ENCODE peak calls at places on chromosomes 6 and 20, in four cellular contexts. One of them, this sample, is unnamed.

GRCh38 chr6:81727876-81728517 is 24.5 kb downstream of the TENT5A start:
- DNase-seq in WTC11: no peak
- DNase-seq in HepG2: no peak
- DNase-seq in K562: no peak
- DNase-seq in this sample: no peak

GRCh38 chr6:13327691-13328075 is 654 bp downstream of the TBC1D7 start:
- DNase-seq in WTC11: no peak
- DNase-seq in HepG2: no peak
- DNase-seq in K562: no peak
- DNase-seq in this sample: no peak

GRCh38 chr20:45358282-45359068 is 4.5 kb upstream of the SYS1 start:
- DNase-seq in WTC11: no peak
- DNase-seq in HepG2: peak
- DNase-seq in K562: no peak
- DNase-seq in this sample: no peak

GRCh38 chr6:98581725-98582124 is 252.6 kb upstream of the POU3F2 start:
- DNase-seq in WTC11: no peak
- DNase-seq in HepG2: no peak
- DNase-seq in K562: no peak
- DNase-seq in this sample: no peak

GRCh38 chr20:62712606-62713005 is 4.0 kb downstream of the NTSR1 start:
- DNase-seq in WTC11: no peak
- DNase-seq in HepG2: no peak
- DNase-seq in K562: no peak
- DNase-seq in this sample: no peak

GRCh38 chr6:18280084-18280483 is 15.8 kb upstream of the DEK start:
- DNase-seq in WTC11: no peak
- DNase-seq in HepG2: no peak
- DNase-seq in K562: no peak
- DNase-seq in this sample: peak

GRCh38 chr6:128919831-128920230 is 36.9 kb downstream of the LAMA2 start:
- DNase-seq in WTC11: no peak
- DNase-seq in HepG2: no peak
- DNase-seq in K562: no peak
- DNase-seq in this sample: no peak

GRCh38 chr6:148885920-148886845 is 139.4 kb downstream of the UST start:
- DNase-seq in WTC11: no peak
- DNase-seq in HepG2: no peak
- DNase-seq in K562: no peak
- DNase-seq in this sample: no peak

GRCh38 chr6:157464653-157465535 is 83.9 kb downstream of the ZDHHC14 start:
- DNase-seq in WTC11: no peak
- DNase-seq in HepG2: no peak
- DNase-seq in K562: peak
- DNase-seq in this sample: no peak

DNA sequence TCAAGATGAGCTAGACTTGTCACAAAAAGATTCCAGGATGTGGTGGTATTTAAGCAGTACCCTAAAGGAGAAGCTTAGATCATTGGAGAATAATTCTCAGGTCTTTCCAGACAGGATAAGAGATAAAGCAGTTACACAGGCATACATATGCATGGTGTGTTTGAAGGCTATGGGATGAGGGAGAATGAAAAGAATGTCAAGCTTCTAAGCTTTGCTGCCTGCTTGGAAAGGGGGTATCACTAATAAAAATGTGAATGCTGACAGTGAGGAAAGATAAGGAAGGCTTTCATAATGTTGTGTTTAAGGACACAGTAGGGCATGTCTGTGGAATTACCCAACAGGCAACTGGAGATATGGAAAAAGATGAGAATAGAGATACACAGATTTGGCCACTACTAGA is 28.1 kb downstream of the RWDD2A start:
- DNase-seq in WTC11: no peak
- DNase-seq in HepG2: no peak
- DNase-seq in K562: no peak
- DNase-seq in this sample: no peak
- TF ChIP-seq ELF4 in WTC11: no peak
- TF ChIP-seq ELF4 in HepG2: no peak
- TF ChIP-seq ELF4 in K562: no peak
- TF ChIP-seq ELF4 in this sample: no peak

GRCh38 chr20:10998476-10998875 is 324.7 kb upstream of the JAG1 start:
- DNase-seq in WTC11: no peak
- DNase-seq in HepG2: no peak
- DNase-seq in K562: no peak
- DNase-seq in this sample: no peak

GRCh38 chr20:11000416-11000815 is 326.6 kb upstream of the JAG1 start:
- DNase-seq in WTC11: no peak
- DNase-seq in HepG2: no peak
- DNase-seq in K562: no peak
- DNase-seq in this sample: no peak

GRCh38 chr20:11003341-11003740 is 329.5 kb upstream of the JAG1 start:
- DNase-seq in WTC11: no peak
- DNase-seq in HepG2: no peak
- DNase-seq in K562: no peak
- DNase-seq in this sample: no peak

GRCh38 chr20:11001767-11002540 is 328.2 kb upstream of the JAG1 start:
- DNase-seq in WTC11: no peak
- DNase-seq in HepG2: peak
- DNase-seq in K562: no peak
- DNase-seq in this sample: no peak
- TF ChIP-seq ELF4 in WTC11: no peak
- TF ChIP-seq ELF4 in HepG2: no peak
- TF ChIP-seq ELF4 in K562: no peak
- TF ChIP-seq ELF4 in this sample: no peak

GRCh38 chr6:75422024-75422639 is 71.5 kb downstream of the FILIP1 start:
- DNase-seq in WTC11: no peak
- DNase-seq in HepG2: no peak
- DNase-seq in K562: no peak
- DNase-seq in this sample: no peak

GRCh38 chr6:75428204-75428603 is 65.4 kb downstream of the FILIP1 start:
- DNase-seq in WTC11: no peak
- DNase-seq in HepG2: no peak
- DNase-seq in K562: no peak
- DNase-seq in this sample: no peak

GRCh38 chr6:75421316-75422023 is 72.1 kb downstream of the FILIP1 start:
- DNase-seq in WTC11: no peak
- DNase-seq in HepG2: no peak
- DNase-seq in K562: no peak
- DNase-seq in this sample: no peak

GRCh38 chr6:75427342-75427741 is 66.3 kb downstream of the FILIP1 start:
- DNase-seq in WTC11: no peak
- DNase-seq in HepG2: no peak
- DNase-seq in K562: no peak
- DNase-seq in this sample: no peak

DNA sequence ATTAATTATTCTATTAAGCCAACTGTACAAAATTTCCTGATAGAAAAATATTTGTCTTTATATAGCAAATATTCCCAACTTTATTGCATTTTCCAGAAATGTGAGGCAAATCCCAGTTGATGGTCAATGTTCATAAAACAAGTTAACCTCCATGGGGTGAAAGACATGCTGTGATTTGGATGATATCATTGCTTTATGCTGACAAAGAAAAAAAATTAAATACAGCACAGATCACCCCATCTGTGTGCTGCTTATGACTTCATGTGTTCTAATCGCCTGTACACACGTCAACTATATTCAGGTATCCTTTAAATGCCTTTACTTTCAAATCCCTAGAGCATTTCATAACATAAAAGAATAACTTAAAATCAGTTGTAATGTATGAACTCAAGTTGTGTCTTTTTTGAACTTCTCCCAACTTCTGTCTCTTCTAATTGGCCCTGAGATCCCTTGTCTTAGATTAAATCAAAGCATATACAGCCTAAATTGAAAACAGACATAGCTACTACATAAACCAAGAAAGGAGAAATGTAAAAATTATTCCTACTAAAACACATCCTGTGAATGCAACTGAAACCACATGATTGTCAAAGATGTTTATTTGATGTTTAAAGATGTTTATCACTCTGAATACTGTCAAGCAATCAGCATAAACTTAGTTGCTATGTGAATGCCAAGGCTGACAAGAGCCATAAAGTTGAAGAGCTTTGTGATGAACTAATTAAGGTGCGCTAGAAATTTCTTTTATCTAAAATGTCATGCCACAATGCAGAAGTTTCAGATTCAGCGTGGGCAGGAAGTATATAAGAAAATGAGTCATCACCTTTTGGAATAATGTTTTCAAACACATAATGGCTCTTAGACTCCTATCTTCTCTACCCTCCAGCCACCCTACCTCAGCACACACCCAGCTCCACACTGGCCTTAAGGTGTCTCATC is 68.7 kb downstream of the FILIP1 start:
- DNase-seq in WTC11: no peak
- DNase-seq in HepG2: no peak
- DNase-seq in K562: no peak
- DNase-seq in this sample: no peak
- TF ChIP-seq ELF4 in WTC11: no peak
- TF ChIP-seq ELF4 in HepG2: no peak
- TF ChIP-seq ELF4 in K562: no peak
- TF ChIP-seq ELF4 in this sample: no peak

DNA sequence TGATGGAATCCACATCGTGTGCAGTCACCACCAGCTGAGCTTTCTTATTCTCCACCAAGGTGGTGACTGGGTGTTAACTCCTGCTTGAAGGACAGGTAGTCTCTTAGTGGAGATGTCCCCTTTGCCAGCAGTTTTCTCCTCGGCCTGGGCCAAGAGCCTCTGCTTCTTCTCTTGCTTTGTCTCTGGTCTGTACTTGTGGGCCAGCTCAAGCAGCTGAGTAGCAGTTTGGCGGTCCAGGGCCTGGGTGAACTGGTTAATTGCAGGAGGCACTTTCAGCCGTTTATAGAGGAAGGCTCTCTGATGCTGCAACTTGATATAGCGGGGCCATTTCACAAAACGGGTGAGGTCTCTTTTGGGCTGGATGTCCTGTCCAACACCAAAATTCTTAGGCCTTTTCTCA is 76.0 kb upstream of the NNAT start:
- DNase-seq in WTC11: no peak
- DNase-seq in HepG2: no peak
- DNase-seq in K562: no peak
- DNase-seq in this sample: no peak
- TF ChIP-seq ELF4 in WTC11: no peak
- TF ChIP-seq ELF4 in HepG2: no peak
- TF ChIP-seq ELF4 in K562: no peak
- TF ChIP-seq ELF4 in this sample: no peak

GRCh38 chr6:6771224-6771915 is 182.8 kb downstream of the LY86 start:
- DNase-seq in WTC11: no peak
- DNase-seq in HepG2: no peak
- DNase-seq in K562: no peak
- DNase-seq in this sample: no peak
- TF ChIP-seq ELF4 in WTC11: no peak
- TF ChIP-seq ELF4 in HepG2: no peak
- TF ChIP-seq ELF4 in K562: no peak
- TF ChIP-seq ELF4 in this sample: no peak

GRCh38 chr6:139439278-139439813 is 64.9 kb upstream of the CITED2 start:
- DNase-seq in WTC11: no peak
- DNase-seq in HepG2: no peak
- DNase-seq in K562: no peak
- DNase-seq in this sample: no peak

GRCh38 chr6:139433647-139434419 is 59.4 kb upstream of the CITED2 start:
- DNase-seq in WTC11: no peak
- DNase-seq in HepG2: peak
- DNase-seq in K562: peak
- DNase-seq in this sample: no peak

GRCh38 chr6:139438775-139439174 is 64.3 kb upstream of the CITED2 start:
- DNase-seq in WTC11: no peak
- DNase-seq in HepG2: no peak
- DNase-seq in K562: no peak
- DNase-seq in this sample: no peak

GRCh38 chr6:139431602-139431956 is 57.1 kb upstream of the CITED2 start:
- DNase-seq in WTC11: no peak
- DNase-seq in HepG2: no peak
- DNase-seq in K562: no peak
- DNase-seq in this sample: no peak

DNA sequence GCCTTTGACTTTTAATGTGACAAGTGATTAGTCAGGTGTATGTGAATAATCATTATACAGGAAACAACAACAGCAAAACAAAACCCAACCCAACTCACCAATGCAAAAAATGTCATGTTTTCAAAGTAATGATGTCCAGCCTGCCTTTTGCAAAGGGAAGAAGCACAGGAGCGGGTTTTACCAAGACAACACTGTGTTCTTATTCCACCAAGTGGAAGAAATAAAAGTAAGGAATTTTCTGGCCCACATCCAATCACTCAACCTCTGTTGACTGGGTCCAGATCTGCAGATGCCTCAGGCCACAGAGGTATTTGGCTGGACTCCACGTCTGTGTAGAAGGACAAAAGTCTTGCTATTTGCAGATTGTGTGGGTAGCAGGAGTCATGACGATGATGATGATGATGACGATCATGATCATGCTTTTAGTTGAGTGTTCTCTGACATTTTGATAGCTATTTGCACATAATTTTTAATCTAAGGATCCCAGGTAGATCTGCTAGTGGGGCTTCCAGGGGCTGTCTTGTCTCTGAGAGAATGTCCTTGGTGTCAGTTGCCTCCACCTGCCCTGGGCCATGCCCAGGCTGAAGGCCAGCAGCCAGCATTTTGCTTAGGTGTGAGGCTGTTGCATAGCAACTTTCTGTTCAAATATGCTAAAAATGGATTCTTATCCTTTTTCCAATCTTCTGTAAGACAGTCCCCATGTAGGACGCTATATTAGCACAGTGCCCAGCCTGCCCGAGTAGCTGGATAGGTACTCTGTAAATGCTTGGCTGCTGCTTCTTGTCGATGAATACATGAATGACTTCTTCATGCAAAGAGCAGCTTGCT is 62.3 kb upstream of the CITED2 start:
- DNase-seq in WTC11: no peak
- DNase-seq in HepG2: no peak
- DNase-seq in K562: no peak
- DNase-seq in this sample: no peak
- TF ChIP-seq ELF4 in WTC11: no peak
- TF ChIP-seq ELF4 in HepG2: no peak
- TF ChIP-seq ELF4 in K562: no peak
- TF ChIP-seq ELF4 in this sample: no peak

GRCh38 chr6:79586548-79586947 is 44.6 kb upstream of the SH3BGRL2 start:
- DNase-seq in WTC11: no peak
- DNase-seq in HepG2: peak
- DNase-seq in K562: peak
- DNase-seq in this sample: peak
- TF ChIP-seq ELF4 in WTC11: no peak
- TF ChIP-seq ELF4 in HepG2: no peak
- TF ChIP-seq ELF4 in K562: no peak
- TF ChIP-seq ELF4 in this sample: no peak

GRCh38 chr6:4108561-4109093 is 26.7 kb downstream of the ECI2 start:
- DNase-seq in WTC11: no peak
- DNase-seq in HepG2: no peak
- DNase-seq in K562: no peak
- DNase-seq in this sample: no peak
- TF ChIP-seq ELF4 in WTC11: no peak
- TF ChIP-seq ELF4 in HepG2: no peak
- TF ChIP-seq ELF4 in K562: no peak
- TF ChIP-seq ELF4 in this sample: no peak

This sample was measured in HEK293T.